ENCODE peak calls at places on chromosome 12, in six cellular contexts. V is SK-N-SH, U is HepG2, M is H1, J is GM12878, G is K562. C is an unnamed sample.

GRCh38 chr12:92158711-92159534 is 13.3 kb upstream of the BTG1 start:
- DNase-seq in U (no peak), M (no peak), V (no peak), G (no peak), J (no peak), C (no peak)

GRCh38 chr12:89126712-89127111 is 225.6 kb downstream of the DUSP6 start:
- DNase-seq in U (no peak), G (no peak), M (no peak), V (no peak), J (no peak), C (no peak)

GRCh38 chr12:25089738-25090137 is 105.2 kb downstream of the DNAI7 start:
- DNase-seq in M (no peak), J (no peak), G (no peak), V (no peak), U (no peak), C (no peak)

GRCh38 chr12:49553512-49554088 is 14.3 kb downstream of the MCRS1 start:
- DNase-seq in G (peak; percentile 50), J (no peak), M (no peak), V (peak; percentile 73), U (peak; percentile 58), C (no peak)

GRCh38 chr12:117472983-117473382 is 111.6 kb upstream of the NOS1 start:
- DNase-seq in G (peak; percentile 45), U (peak; percentile 9), J (no peak), V (peak; percentile 67), M (peak; percentile 84), C (no peak)

GRCh38 chr12:124906606-124907261 is 7.7 kb downstream of the UBC start:
- DNase-seq in G (peak; percentile 72), J (peak; percentile 87), M (peak; percentile 92), V (peak; percentile 80), U (peak; percentile 93), C (no peak)

GRCh38 chr12:58966939-58967338 is 46.6 kb upstream of the LRIG3 start:
- DNase-seq in J (no peak), U (no peak), M (no peak), G (no peak), V (no peak), C (no peak)

GRCh38 chr12:52226446-52226845 is 6.6 kb upstream of the KRT7 start:
- DNase-seq in M (no peak), U (no peak), J (no peak), V (no peak), G (no peak), C (no peak)

GRCh38 chr12:15601210-15601800 is 187.9 kb downstream of the EPS8 start:
- DNase-seq in G (no peak), J (no peak), U (no peak), V (no peak), M (no peak), C (no peak)

GRCh38 chr12:64522316-64522715 is 70.4 kb downstream of the TBK1 start:
- DNase-seq in J (no peak), V (no peak), U (no peak), G (no peak), M (no peak), C (peak; percentile 24)

GRCh38 chr12:112151766-112152541 is 26.6 kb downstream of the TRAFD1 start:
- DNase-seq in V (no peak), G (no peak), U (no peak), M (no peak), J (no peak), C (no peak)

GRCh38 chr12:22631863-22632463 is 7.0 kb downstream of the ETNK1 start:
- DNase-seq in J (no peak), G (no peak), M (no peak), V (peak; percentile 20), U (no peak), C (no peak)

GRCh38 chr12:54394281-54394719 is 9.8 kb upstream of the ZNF385A start:
- DNase-seq in U (peak; percentile 25), G (peak; percentile 65), J (no peak), V (peak; percentile 57), M (peak; percentile 86), C (no peak)

GRCh38 chr12:117580718-117581062 is 219.3 kb upstream of the NOS1 start:
- DNase-seq in J (no peak), V (peak; percentile 70), G (peak; percentile 89), M (peak; percentile 95), U (no peak), C (no peak)

GRCh38 chr12:75323663-75324062 is 6.5 kb downstream of the CAPS2 start:
- DNase-seq in G (no peak), U (no peak), M (no peak), V (no peak), J (no peak), C (no peak)

GRCh38 chr12:6961278-6961694 is 9.2 kb downstream of the PHB2 start:
- DNase-seq in V (peak; percentile 34), J (no peak), M (no peak), G (peak; percentile 60), U (no peak), C (no peak)

GRCh38 chr12:68870443-68870842 is 62.5 kb downstream of the MDM2 start:
- DNase-seq in G (no peak), V (no peak), M (no peak), J (no peak), U (no peak), C (no peak)

GRCh38 chr12:6090786-6091185 is 33.7 kb downstream of the VWF start:
- DNase-seq in J (no peak), G (no peak), M (no peak), U (peak; percentile 26), V (no peak), C (no peak)

GRCh38 chr12:9673404-9674225 is 4.1 kb downstream of the CLEC2D start:
- DNase-seq in J (no peak), M (no peak), G (peak; percentile 55), V (peak; percentile 23), U (peak; percentile 14), C (no peak)

GRCh38 chr12:125220404-125221273 is 155.4 kb downstream of the AACS start:
- DNase-seq in V (no peak), G (no peak), M (no peak), U (no peak), J (no peak), C (no peak)

GRCh38 chr12:65532744-65533143 is 254.3 kb downstream of the MSRB3 start:
- DNase-seq in J (no peak), M (no peak), G (no peak), U (peak; percentile 13), V (no peak), C (no peak)

GRCh38 chr12:72271741-72272661 is at the start of gene TRHDE:
- DNase-seq in M (peak; percentile 75), U (no peak), J (no peak), V (peak; percentile 61), G (no peak), C (no peak)

GRCh38 chr12:114339626-114340025 is 66.3 kb downstream of the TBX5 start:
- DNase-seq in G (no peak), V (no peak), J (no peak), M (no peak), U (no peak), C (no peak)

GRCh38 chr12:106704081-106704480 is 70.4 kb upstream of the RIC8B start:
- DNase-seq in V (no peak), M (no peak), U (no peak), J (no peak), G (no peak), C (no peak)

GRCh38 chr12:57238854-57239554 is 9.5 kb downstream of the SHMT2 start:
- DNase-seq in G (peak; percentile 90), J (no peak), V (peak; percentile 98), U (peak; percentile 68), M (peak; percentile 98), C (peak; percentile 73)

GRCh38 chr12:131620946-131621681 is 89.8 kb upstream of the SFSWAP start:
- DNase-seq in V (no peak), U (no peak), J (no peak), M (no peak), G (no peak), C (no peak)

GRCh38 chr12:131620520-131620919 is 90.4 kb upstream of the SFSWAP start:
- DNase-seq in U (no peak), V (peak; percentile 58), G (peak; percentile 61), M (no peak), J (no peak), C (no peak)

GRCh38 chr12:131622422-131622955 is 88.4 kb upstream of the SFSWAP start:
- DNase-seq in V (no peak), J (no peak), G (no peak), U (no peak), M (no peak), C (no peak)

GRCh38 chr12:131619736-131620506 is 91.0 kb upstream of the SFSWAP start:
- DNase-seq in M (no peak), J (no peak), U (no peak), G (no peak), V (no peak), C (no peak)

GRCh38 chr12:131621701-131622421 is 89.0 kb upstream of the SFSWAP start:
- DNase-seq in M (no peak), G (no peak), U (no peak), J (no peak), V (peak; percentile 52), C (no peak)
- TF ChIP-seq GABPA in M (no peak), G (no peak), U (no peak), J (no peak), V (no peak), C (no peak)

DNA sequence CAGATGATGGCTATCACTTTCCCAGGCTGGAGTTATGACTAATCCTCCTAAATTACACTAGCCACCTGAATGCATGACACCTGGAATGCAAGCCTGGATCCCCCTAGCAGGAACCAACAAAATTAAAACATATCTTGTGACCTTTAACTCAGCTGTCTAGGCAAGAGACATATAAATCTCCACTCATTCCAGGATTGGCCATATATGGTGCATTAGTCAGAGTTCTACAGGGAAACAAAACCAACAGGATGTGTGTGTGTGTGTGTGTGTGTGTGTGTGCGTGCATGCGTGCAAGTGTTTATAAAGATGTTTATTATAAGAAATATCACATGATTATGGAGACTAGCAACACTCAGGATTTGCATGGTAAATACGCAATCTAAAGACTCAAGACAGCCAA is 212.8 kb downstream of the KIF21A start:
- DNase-seq in G (no peak), J (no peak), U (no peak), M (no peak), V (no peak), C (no peak)
- TF ChIP-seq GABPA in G (no peak), J (no peak), U (no peak), M (no peak), V (no peak), C (no peak)

DNA sequence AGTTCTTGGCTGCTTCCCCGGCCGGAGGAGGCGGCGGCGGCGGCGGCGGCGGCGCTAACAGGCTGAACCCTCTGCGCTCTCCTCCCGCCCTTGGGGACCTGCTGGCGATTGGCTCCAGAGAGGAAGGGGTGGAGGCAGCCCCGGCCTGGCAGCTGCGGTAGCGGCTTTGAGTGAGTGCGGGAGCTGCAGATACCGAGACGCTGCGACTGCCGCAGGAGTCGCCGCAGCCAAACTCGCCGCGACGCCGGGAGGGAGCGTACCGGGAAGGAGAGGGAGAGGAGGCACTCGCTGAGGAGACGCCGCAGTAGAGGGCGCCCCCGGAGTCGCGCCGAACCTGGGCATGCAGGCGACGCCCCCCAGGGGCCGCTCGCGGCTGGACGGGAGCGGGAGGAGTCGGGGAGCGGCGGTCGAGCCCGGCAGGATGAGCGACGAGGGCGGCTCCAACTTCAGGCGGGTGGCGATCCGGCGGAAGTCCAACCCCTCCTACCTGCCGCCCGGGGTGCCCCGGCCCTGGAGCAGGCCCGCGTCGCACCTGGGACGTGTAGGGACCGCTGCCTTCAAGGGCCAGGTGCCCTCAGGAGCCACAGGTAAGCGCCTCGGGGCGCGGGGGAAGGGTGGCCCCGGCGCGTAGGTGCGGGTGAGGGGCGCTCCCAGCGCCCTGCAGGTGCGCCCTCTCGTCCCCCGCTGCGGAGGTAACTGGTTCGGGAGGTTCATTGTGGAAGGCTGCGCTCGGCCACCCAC is at the start of gene FGD4:
- DNase-seq in M (peak; percentile 90), J (no peak), G (peak; percentile 68), U (peak; percentile 69), V (peak; percentile 94), C (peak; percentile 32)
- TF ChIP-seq GABPA in M (peak; percentile 5), J (no peak), G (peak; percentile 50), U (no peak), V (no peak), C (no peak)

GRCh38 chr12:101038289-101038871 is 171.7 kb downstream of the SLC5A8 start:
- DNase-seq in U (no peak), M (no peak), J (no peak), V (no peak), G (no peak), C (no peak)
- TF ChIP-seq GABPA in U (no peak), M (no peak), J (no peak), V (no peak), G (no peak), C (no peak)